ENCODE peak calls at places on chromosomes 6 and 20, in nine cellular contexts. S, P, N, B, D, M, H, Z and W are unnamed samples.

GRCh38 chr6:137487181-137487910 is 6.8 kb downstream of the OLIG3 start:
- DNase-seq in S (no peak), P (no peak), N (no peak), B (no peak), D (no peak), M (no peak), H (no peak), Z (no peak), W (peak)

GRCh38 chr6:44671333-44671732 is 283.8 kb downstream of the CDC5L start:
- DNase-seq in S (no peak), P (no peak), N (no peak), B (no peak), D (no peak), M (no peak), H (no peak), Z (no peak), W (no peak)

GRCh38 chr20:24732076-24732475 is 217.0 kb upstream of the CST7 start:
- DNase-seq in S (peak), P (no peak), N (no peak), B (no peak), D (no peak), M (no peak), H (no peak), Z (no peak), W (no peak)

GRCh38 chr20:38878798-38879197 is 47.4 kb upstream of the FAM83D start:
- DNase-seq in S (no peak), P (no peak), N (peak), B (peak), D (peak), M (peak), H (no peak), Z (no peak), W (no peak)

GRCh38 chr6:168104636-168105035 is 25.6 kb upstream of the FRMD1 start:
- DNase-seq in S (no peak), P (no peak), N (no peak), B (no peak), D (no peak), M (no peak), H (no peak), Z (no peak), W (no peak)

GRCh38 chr6:155787168-155787567 is 331.5 kb upstream of the NOX3 start:
- DNase-seq in S (no peak), P (no peak), N (no peak), B (no peak), D (no peak), M (no peak), H (no peak), Z (no peak), W (no peak)

GRCh38 chr20:23340524-23340923 is 10.1 kb upstream of the NXT1 start:
- DNase-seq in S (no peak), P (peak), N (peak), B (peak), D (peak), M (peak), H (no peak), Z (peak), W (no peak)

GRCh38 chr6:118284736-118285360 is 263.2 kb upstream of the PLN start:
- DNase-seq in S (no peak), P (no peak), N (no peak), B (peak), D (no peak), M (peak), H (no peak), Z (no peak), W (no peak)

GRCh38 chr20:37357481-37358365 is 11.8 kb downstream of the SRC start:
- DNase-seq in S (no peak), P (no peak), N (no peak), B (no peak), D (no peak), M (no peak), H (no peak), Z (no peak), W (no peak)

GRCh38 chr6:7124114-7124513 is 16.4 kb downstream of the RREB1 start:
- DNase-seq in S (no peak), P (no peak), N (no peak), B (no peak), D (no peak), M (no peak), H (no peak), Z (no peak), W (no peak)

GRCh38 chr6:37713529-37714119 is 15.9 kb upstream of the MDGA1 start:
- DNase-seq in S (no peak), P (no peak), N (no peak), B (peak), D (no peak), M (peak), H (no peak), Z (no peak), W (no peak)

DNA sequence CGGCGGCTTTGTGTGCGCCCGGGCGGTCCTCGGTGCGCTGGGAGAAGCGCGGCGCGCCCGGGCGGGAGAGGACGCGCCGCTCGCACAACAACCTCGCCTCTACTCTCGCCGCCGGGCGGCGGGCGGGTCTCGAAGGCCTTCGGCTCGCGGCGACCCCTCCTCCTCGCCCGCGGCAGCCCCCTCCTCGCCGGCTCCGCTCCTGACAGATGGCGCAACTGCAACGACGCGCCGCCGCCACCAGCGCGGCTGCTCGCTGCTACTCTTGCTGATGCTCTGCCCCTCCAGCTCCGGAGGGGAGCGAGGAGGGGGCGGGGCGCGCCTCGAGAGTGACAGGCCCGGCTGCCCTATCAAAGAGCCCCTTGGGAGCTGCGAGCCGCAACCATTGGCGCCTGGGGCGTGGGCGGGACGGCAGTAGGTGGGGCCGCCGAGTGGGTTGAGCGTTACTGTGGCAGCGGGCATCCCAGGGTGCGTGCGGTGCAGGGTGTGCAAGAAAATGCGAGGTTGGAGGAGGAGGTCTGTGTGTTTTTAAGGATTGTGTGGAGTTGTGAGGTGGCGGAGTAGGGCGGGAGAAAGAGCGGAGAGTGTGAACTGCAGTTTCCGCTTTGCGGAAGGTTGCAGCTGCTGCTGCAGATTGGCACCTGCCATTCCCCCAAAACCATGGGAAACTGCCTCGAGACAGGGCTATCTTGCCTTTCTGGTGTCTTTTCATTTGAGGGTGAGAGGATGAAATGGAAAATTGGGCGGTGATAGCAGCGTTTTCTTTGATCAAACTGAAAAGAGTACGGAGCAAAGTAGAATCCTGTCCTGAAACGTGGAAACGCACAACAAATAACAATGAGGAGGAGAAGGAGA is at the start of gene FYN:
- DNase-seq in S (peak), P (peak), N (peak), B (peak), D (peak), M (peak), H (peak), Z (peak), W (peak)
- TF ChIP-seq CTCF in S (peak), P (peak), N (peak), B (peak), D (peak), M (peak), H (no peak), Z (peak), W (peak)

DNA sequence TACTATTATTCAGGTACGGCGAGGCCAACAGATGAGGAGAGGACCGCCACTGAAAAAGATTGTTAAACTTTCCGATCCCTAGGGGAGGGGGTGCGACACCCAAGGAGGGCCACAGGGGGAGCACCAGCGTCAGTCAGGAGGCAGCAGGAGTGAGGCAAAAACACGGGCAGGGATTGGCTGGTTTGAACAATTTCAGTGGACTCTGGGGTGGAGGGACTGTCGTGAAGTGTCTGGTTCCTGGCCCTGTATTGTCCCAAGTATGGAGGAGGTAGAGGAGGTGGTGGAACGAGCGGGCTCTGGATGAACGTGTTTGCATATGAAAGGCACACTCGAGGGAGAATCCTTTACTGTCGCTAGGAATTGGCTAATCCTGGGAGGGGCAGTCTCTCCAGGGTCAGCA is 32.5 kb upstream of the MCUR1 start:
- DNase-seq in S (no peak), P (no peak), N (no peak), B (no peak), D (no peak), M (no peak), H (no peak), Z (no peak), W (no peak)
- TF ChIP-seq CTCF in S (no peak), P (no peak), N (peak), B (no peak), D (no peak), M (peak), H (no peak), Z (no peak), W (no peak)

GRCh38 chr6:46706464-46706863 is 18.8 kb downstream of the TDRD6 start:
- DNase-seq in S (no peak), P (peak), N (no peak), B (no peak), D (no peak), M (no peak), H (no peak), Z (no peak), W (no peak)

GRCh38 chr6:46704562-46704961 is 16.9 kb downstream of the TDRD6 start:
- DNase-seq in S (no peak), P (no peak), N (no peak), B (peak), D (no peak), M (peak), H (no peak), Z (no peak), W (no peak)
- TF ChIP-seq CTCF in S (peak), P (no peak), N (no peak), B (no peak), D (no peak), M (peak), H (no peak), Z (no peak), W (no peak)

DNA sequence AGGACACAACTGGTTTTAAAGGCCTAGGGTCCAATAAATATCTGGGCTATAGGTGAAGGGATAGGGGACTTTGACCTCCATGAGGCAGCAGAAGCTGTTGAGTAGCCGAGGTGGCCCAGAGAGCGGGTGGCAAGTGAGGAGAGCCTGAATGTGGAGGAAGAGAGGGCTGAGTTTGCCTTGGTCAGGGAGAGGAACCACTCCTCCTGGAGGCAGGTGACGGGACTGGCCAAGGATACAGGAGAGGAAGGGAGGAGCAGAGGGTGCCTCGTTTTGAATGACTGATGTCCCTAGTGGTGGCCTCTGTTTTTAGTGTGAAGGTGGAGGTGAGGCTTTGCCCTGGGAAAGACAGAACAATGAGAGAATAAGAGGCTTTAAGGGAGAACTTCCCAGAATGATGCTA is 19.1 kb upstream of the AAR2 start:
- DNase-seq in S (no peak), P (no peak), N (no peak), B (no peak), D (peak), M (no peak), H (no peak), Z (no peak), W (no peak)
- TF ChIP-seq CTCF in S (no peak), P (no peak), N (peak), B (no peak), D (peak), M (peak), H (no peak), Z (no peak), W (no peak)

GRCh38 chr6:39901116-39901655 is 33.1 kb downstream of the MOCS1 start:
- DNase-seq in S (peak), P (no peak), N (no peak), B (no peak), D (no peak), M (no peak), H (no peak), Z (no peak), W (no peak)

GRCh38 chr6:39902136-39902535 is 32.1 kb downstream of the MOCS1 start:
- DNase-seq in S (no peak), P (no peak), N (no peak), B (no peak), D (no peak), M (no peak), H (no peak), Z (no peak), W (no peak)

GRCh38 chr6:39903656-39904055 is 30.6 kb downstream of the MOCS1 start:
- DNase-seq in S (peak), P (no peak), N (no peak), B (no peak), D (no peak), M (no peak), H (no peak), Z (no peak), W (no peak)

GRCh38 chr6:39901670-39902069 is 32.6 kb downstream of the MOCS1 start:
- DNase-seq in S (peak), P (no peak), N (no peak), B (no peak), D (no peak), M (no peak), H (no peak), Z (no peak), W (no peak)

DNA sequence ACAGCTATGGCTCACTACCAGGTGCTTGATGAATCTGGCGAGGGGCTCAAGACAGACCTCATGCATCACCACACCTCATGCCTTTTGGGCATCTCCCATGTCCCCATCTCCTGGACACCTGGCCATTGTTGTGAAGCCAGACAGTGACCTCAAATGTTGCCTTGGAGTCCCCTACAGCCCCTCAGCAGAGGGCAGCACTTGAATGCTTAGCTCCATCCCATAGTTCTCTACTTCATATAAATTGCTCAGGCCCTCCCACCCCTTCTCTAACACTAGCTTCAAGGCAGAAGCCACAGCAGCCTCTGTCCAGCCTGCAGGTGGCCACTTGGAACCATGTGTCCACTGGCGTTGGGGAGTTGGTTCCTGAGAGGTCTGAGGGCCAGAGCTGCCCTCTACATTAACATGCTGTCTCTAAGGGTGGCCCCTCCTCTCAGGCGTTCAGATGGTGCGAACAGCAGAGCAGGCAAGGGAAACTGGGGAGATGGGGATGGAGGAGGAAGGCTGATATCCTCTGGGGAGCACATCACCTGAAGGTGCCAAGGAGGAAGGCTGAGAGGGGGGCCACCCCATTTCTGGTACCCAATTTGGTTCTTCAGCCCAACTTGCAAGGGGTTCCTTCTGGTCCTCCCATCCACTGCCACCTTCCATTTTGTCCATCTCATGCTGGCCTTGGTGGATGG is 31.3 kb downstream of the MOCS1 start:
- DNase-seq in S (peak), P (no peak), N (no peak), B (no peak), D (no peak), M (no peak), H (no peak), Z (no peak), W (no peak)
- TF ChIP-seq CTCF in S (peak), P (no peak), N (no peak), B (no peak), D (no peak), M (peak), H (no peak), Z (no peak), W (no peak)

DNA sequence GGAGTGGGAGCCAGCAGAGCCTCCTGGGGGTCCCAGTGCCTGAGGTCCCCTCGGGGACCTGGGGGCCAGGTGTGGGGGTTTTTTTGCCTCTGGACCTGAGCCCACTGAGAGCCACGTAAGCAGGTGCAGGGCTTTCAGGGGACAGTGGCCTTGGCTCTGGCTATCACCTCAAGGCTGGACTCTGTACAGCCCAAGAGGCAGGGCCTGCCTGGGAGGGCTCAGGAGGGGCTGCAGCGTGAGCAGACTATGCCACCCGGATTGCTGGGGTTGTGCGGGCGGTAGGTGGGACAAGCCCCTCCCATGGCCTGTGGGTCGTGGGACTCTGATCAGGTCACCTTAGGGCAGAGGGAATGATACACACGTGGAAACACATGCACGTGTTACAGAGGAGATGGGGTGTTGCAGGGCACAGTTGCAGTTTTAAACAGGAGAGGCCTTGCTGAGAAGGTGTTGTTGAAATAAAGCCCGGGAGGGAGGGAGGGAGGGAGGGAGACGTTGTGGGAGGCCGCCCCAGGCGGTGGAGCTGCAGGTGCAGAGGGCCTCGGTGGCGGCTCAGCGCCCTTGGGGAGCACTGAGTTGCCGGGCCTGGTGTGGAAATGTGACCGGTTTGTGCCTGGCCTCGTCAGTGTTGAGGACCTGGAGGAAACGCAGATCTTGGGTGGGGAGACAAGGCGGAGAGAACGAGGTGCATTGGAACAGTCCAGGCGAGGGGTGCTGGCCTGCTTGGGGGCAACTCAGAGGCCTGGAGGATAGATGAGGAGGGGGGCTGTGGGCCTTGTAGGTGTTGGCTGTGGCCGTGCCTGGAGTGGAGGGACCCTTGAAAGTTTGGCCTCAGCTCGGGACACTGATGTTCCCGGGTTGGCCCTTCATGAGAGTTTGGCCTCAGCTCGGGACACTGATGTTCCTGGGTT is 2.3 kb downstream of the TCEA2 start:
- DNase-seq in S (peak), P (peak), N (no peak), B (no peak), D (no peak), M (no peak), H (no peak), Z (no peak), W (no peak)
- TF ChIP-seq CTCF in S (no peak), P (no peak), N (no peak), B (no peak), D (no peak), M (no peak), H (no peak), Z (no peak), W (no peak)